ENCODE peak calls at places on chromosome 11, in five cellular contexts. T is heart right ventricle, U is fibroblast of lung, F is IMR-90, A is gastrocnemius medialis. X is an unnamed sample.

GRCh38 chr11:12508151-12508740 is 130.9 kb downstream of the PARVA start:
- DNase-seq in F (peak; percentile 75), A (no peak), U (peak; percentile 78), T (no peak), X (no peak)

GRCh38 chr11:78698612-78699011 is 123.9 kb upstream of the NARS2 start:
- DNase-seq in F (peak; percentile 80), T (peak; percentile 46), U (peak; percentile 46), A (no peak), X (peak; percentile 71)

GRCh38 chr11:31262761-31263160 is 106.8 kb downstream of the DCDC1 start:
- DNase-seq in A (no peak), F (peak; percentile 5), T (no peak), U (peak; percentile 3), X (no peak)

GRCh38 chr11:27427183-27427980 is 45.2 kb downstream of the LGR4 start:
- DNase-seq in T (no peak), F (peak; percentile 34), A (no peak), U (no peak), X (no peak)

GRCh38 chr11:113474362-113475159 is 637 bp downstream of the DRD2 start:
- DNase-seq in A (peak; percentile 7), T (peak; percentile 69), U (peak; percentile 73), F (peak; percentile 66), X (peak; percentile 72)

GRCh38 chr11:91295591-91295990 is 929.0 kb upstream of the FAT3 start:
- DNase-seq in F (peak; percentile 12), A (no peak), T (no peak), U (peak; percentile 33), X (no peak)

GRCh38 chr11:79285756-79286155 is 155.1 kb downstream of the TENM4 start:
- DNase-seq in T (no peak), U (peak; percentile 58), A (no peak), F (no peak), X (no peak)

GRCh38 chr11:115843685-115844084 is 339.5 kb upstream of the CADM1 start:
- DNase-seq in F (no peak), A (no peak), T (no peak), U (no peak), X (no peak)

GRCh38 chr11:64887757-64888405 is 9.5 kb upstream of the EHD1 start:
- DNase-seq in F (no peak), U (peak; percentile 55), A (peak; percentile 59), T (peak; percentile 90), X (no peak)

GRCh38 chr11:65575568-65576231 is at the start of gene EHBP1L1:
- DNase-seq in U (peak; percentile 38), A (no peak), F (peak; percentile 28), T (peak; percentile 83), X (peak; percentile 89)

GRCh38 chr11:353315-353857 is 15.9 kb upstream of the B4GALNT4 start:
- DNase-seq in F (peak; percentile 77), U (peak; percentile 86), A (peak; percentile 60), T (peak; percentile 84), X (peak; percentile 62)

GRCh38 chr11:72676874-72677341 is 2.7 kb upstream of the PDE2A start:
- DNase-seq in F (peak; percentile 26), U (peak; percentile 26), A (no peak), T (peak; percentile 66), X (no peak)

GRCh38 chr11:47242596-47243192 is 5.9 kb downstream of the ACP2 start:
- DNase-seq in U (no peak), F (no peak), A (no peak), T (no peak), X (no peak)

GRCh38 chr11:110857885-110858555 is 145.8 kb upstream of the ARHGAP20 start:
- DNase-seq in A (peak; percentile 22), U (peak; percentile 89), T (no peak), F (peak; percentile 61), X (no peak)

GRCh38 chr11:9677951-9678350 is 14.1 kb downstream of the SWAP70 start:
- DNase-seq in A (no peak), U (no peak), T (no peak), F (no peak), X (no peak)

GRCh38 chr11:42770444-42771065 is 541.2 kb upstream of the API5 start:
- DNase-seq in U (peak; percentile 3), T (no peak), F (no peak), A (no peak), X (no peak)

GRCh38 chr11:15903246-15903645 is 453.1 kb downstream of the SOX6 start:
- DNase-seq in A (no peak), F (no peak), U (no peak), T (no peak), X (no peak)

GRCh38 chr11:27916541-27917100 is 191.3 kb downstream of the KIF18A start:
- DNase-seq in F (peak; percentile 23), U (no peak), T (no peak), A (no peak), X (no peak)

GRCh38 chr11:129308241-129308865 is 67.3 kb upstream of the BARX2 start:
- DNase-seq in T (no peak), F (no peak), A (no peak), U (no peak), X (no peak)

GRCh38 chr11:26510756-26511155 is 61.3 kb downstream of the MUC15 start:
- DNase-seq in T (no peak), A (no peak), U (no peak), F (no peak), X (no peak)

GRCh38 chr11:86537541-86538222 is 134.7 kb downstream of the ME3 start:
- DNase-seq in U (peak; percentile 14), A (no peak), T (no peak), F (no peak), X (no peak)

GRCh38 chr11:121521145-121522042 is 68.6 kb upstream of the SORL1-AS1 start:
- DNase-seq in F (peak; percentile 8), A (no peak), U (no peak), T (no peak), X (no peak)

GRCh38 chr11:108632041-108632440 is 32.8 kb upstream of the DDX10 start:
- DNase-seq in T (no peak), U (no peak), F (no peak), A (no peak), X (no peak)

GRCh38 chr11:2528301-2529050 is 83.7 kb downstream of the KCNQ1 start:
- DNase-seq in A (no peak), T (no peak), U (no peak), F (no peak), X (no peak)

GRCh38 chr11:101129203-101129943 is at the start of gene PGR:
- DNase-seq in A (no peak), U (peak; percentile 12), T (peak; percentile 58), F (no peak), X (peak; percentile 78)

GRCh38 chr11:57787920-57788716 is 26.5 kb downstream of the CTNND1 start:
- DNase-seq in A (no peak), F (no peak), T (no peak), U (no peak), X (no peak)

GRCh38 chr11:64138413-64138812 is 27.5 kb downstream of the MACROD1 start:
- DNase-seq in F (no peak), T (no peak), A (no peak), U (no peak), X (no peak)

DNA sequence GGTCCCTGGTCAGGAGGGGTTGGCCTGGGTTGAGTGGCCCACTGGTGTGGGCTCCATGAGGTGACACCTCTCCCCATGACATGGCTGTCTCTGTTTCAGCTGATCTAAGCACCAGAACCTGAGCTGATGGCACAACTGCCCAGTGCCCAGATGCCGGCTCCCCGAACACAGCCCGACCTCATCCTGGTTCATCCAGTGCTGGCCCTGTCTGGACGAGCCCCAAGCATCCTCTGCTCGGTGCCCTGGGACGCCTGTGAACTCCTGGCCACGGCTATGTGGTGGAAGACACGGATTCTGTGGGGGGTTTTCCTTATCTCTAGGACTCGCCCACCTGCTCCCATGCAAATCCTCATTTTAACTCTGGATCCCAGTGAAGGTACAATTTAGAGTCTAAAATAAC is 389.2 kb downstream of the SHANK2 start:
- DNase-seq in U (no peak), A (no peak), F (no peak), T (no peak), X (no peak)
- H3K9me3 ChIP-seq in U (no peaks in the 10 kb centered on the region), A (no peaks in the 10 kb centered on the region), F (peaks cover 2% of the 10 kb centered on the region), T (no peaks in the 10 kb centered on the region), X (no peaks in the 10 kb centered on the region)

DNA sequence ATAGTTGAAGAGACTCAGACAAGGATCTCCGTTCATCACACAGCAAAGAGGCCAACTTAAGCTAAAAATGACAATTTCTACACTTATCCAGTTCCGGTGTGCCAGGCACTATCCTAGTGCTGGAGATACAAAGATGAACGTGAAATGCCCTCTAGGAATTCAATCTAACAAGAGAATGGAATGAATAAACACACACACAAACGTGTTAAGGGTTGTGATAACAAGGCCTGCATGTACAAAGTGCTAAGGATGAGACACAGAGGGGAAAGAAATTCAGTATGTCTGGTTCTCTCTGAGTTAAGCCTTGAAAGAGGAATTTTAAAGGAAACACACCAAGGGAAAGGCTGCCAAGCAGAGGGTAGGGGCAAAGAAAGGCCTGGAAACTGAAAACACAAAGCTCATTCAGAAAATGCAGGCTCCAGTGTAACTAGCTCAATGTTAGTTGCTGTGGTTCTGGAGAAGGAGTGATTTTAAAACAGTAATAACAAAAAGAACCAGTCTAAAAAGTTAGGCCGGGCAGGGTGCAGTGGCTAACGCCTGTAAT is 4.2 kb downstream of the CHKA start:
- DNase-seq in U (no peak), F (no peak), T (no peak), A (no peak), X (no peak)
- H3K27me3 ChIP-seq in U (no peaks in the 10 kb centered on the region), F (no peaks in the 10 kb centered on the region), T (no peaks in the 10 kb centered on the region), A (no peaks in the 10 kb centered on the region), X (no peaks in the 10 kb centered on the region)

GRCh38 chr11:33910261-33910959 is 18.5 kb upstream of the LMO2 start:
- DNase-seq in U (peak; percentile 17), F (no peak), T (no peak), A (no peak), X (no peak)

GRCh38 chr11:33909552-33909951 is 17.7 kb upstream of the LMO2 start:
- DNase-seq in F (no peak), U (no peak), A (no peak), T (no peak), X (no peak)

GRCh38 chr11:33910960-33911339 is 19.1 kb upstream of the LMO2 start:
- DNase-seq in U (no peak), A (no peak), F (no peak), T (no peak), X (no peak)

GRCh38 chr11:33904128-33904527 is 12.3 kb upstream of the LMO2 start:
- DNase-seq in T (no peak), A (no peak), F (no peak), U (no peak), X (no peak)

DNA sequence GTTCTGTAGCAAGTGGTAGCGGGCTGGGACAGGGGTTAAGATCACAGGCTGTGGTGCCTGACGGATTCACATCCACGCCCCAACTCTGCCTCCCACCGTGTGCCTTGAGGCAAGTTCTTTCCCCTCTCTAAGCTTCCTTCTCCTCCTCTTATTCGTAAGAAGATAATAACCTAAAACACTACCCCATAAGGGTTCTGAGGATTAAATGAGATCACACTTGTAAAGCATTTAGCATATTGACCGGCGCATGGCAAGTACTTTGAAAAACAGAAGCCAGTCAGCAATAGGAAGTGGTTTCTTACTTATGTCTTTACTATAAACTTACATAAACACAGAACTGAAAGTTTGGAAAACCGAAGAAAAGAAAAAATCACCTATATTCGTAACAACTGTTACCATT is 15.5 kb upstream of the LMO2 start:
- DNase-seq in T (no peak), F (no peak), U (no peak), A (no peak), X (no peak)
- H3K27ac ChIP-seq in T (no peak overlapping the region), F (no peak overlapping the region), U (no peak overlapping the region), A (no peak overlapping the region), X (no peak overlapping the region)

DNA sequence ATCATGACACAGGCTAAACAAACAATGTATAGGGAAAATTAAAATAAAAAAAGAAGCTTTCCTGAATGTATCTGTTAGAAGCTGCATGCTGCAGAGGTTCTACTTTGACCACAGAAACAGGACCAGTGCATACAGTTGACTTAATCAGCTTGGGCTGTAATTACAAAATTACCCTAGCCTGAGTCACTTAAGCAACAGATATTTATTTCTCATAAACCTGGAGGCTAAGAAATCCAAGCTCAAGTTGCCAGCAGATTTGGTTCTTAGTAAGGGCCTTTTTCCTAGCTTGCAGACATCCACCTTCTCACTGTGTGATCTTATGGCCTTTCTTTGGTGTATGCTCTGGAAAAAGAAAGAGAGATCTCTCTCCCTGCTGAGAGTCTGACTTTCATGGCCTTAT is 946.5 kb upstream of the RAG2 start:
- DNase-seq in A (no peak), F (no peak), T (no peak), U (no peak), X (no peak)
- H3K9me3 ChIP-seq in A (no peaks in the 10 kb centered on the region), F (no peaks in the 10 kb centered on the region), T (no peaks in the 10 kb centered on the region), U (no peaks in the 10 kb centered on the region), X (no peaks in the 10 kb centered on the region)